ENCODE peak calls at places on chromosomes 1 and 21, in four cellular contexts. S is D721Med, H is psoas muscle, R is tibial nerve. V is an unnamed sample.

GRCh38 chr21:18887922-18888602 is 484.5 kb upstream of the TMPRSS15 start:
- DNase-seq in S (no peak), H (no peak), R (no peak), V (no peak)

GRCh38 chr1:169236880-169237279 is 130.4 kb downstream of the ATP1B1 start:
- DNase-seq in S (no peak), H (no peak), R (no peak), V (no peak)

GRCh38 chr1:235954306-235955283 is 87.9 kb upstream of the LYST start:
- DNase-seq in S (no peak), H (no peak), R (no peak), V (no peak)

GRCh38 chr1:163258181-163258580 is 55.5 kb upstream of the RGS5 start:
- DNase-seq in S (no peak), H (no peak), R (no peak), V (no peak)

GRCh38 chr1:174700314-174700713 is 252.6 kb downstream of the GPR52 start:
- DNase-seq in S (no peak), H (no peak), R (no peak), V (no peak)

GRCh38 chr21:15257646-15258045 is 192.8 kb upstream of the NRIP1 start:
- DNase-seq in S (no peak), H (no peak), R (no peak), V (no peak)

GRCh38 chr1:59072017-59072947 is 224.6 kb upstream of the FGGY start:
- DNase-seq in S (no peak), H (peak; percentile 13), R (no peak), V (no peak)

GRCh38 chr21:15224346-15225086 is 159.7 kb upstream of the NRIP1 start:
- DNase-seq in S (no peak), H (no peak), R (no peak), V (no peak)

GRCh38 chr1:148264374-148265276 is 112.5 kb upstream of the NBPF11 start:
- DNase-seq in S (no peak), H (no peak), R (no peak), V (no peak)

GRCh38 chr1:15295676-15296075 is 48.7 kb downstream of the FHAD1 start:
- DNase-seq in S (no peak), H (no peak), R (no peak), V (no peak)

GRCh38 chr1:22930235-22930912 is 42.3 kb downstream of the LACTBL1 start:
- DNase-seq in S (peak; percentile 45), H (no peak), R (peak; percentile 12), V (no peak)